ENCODE peak calls at places on chromosomes 11 and 22, in four cellular contexts. L is B cell, U is body of pancreas, A is breast epithelium. W is an unnamed sample.

GRCh38 chr11:76783294-76783900 is at the start of gene TSKU:
- DNase-seq in L (no peak), U (no peak), A (no peak), W (peak)

GRCh38 chr11:76209956-76210885 is 3.9 kb upstream of the WNT11 start:
- DNase-seq in L (peak), U (peak), A (peak), W (no peak)

GRCh38 chr11:126438691-126439090 is 83.2 kb downstream of the ST3GAL4 start:
- DNase-seq in L (no peak), U (no peak), A (no peak), W (no peak)

GRCh38 chr22:31089101-31090100 is 8.3 kb downstream of the SMTN start:
- DNase-seq in L (peak), U (peak), A (no peak), W (peak)

GRCh38 chr11:11987503-11988022 is 20.9 kb downstream of the DKK3 start:
- DNase-seq in L (no peak), U (no peak), A (no peak), W (no peak)

GRCh38 chr11:16382177-16382576 is 25.8 kb upstream of the SOX6 start:
- DNase-seq in L (no peak), U (no peak), A (no peak), W (no peak)

GRCh38 chr11:95379460-95379859 is 148.5 kb upstream of the SESN3 start:
- DNase-seq in L (no peak), U (no peak), A (no peak), W (no peak)

GRCh38 chr11:94968334-94968958 is 4.9 kb downstream of the CWC15 start:
- DNase-seq in L (no peak), U (no peak), A (no peak), W (no peak)

GRCh38 chr22:29267462-29267857 is 321 bp downstream of the RHBDD3 start:
- DNase-seq in L (no peak), U (no peak), A (no peak), W (no peak)

GRCh38 chr11:843086-843704 is 543 bp downstream of the TSPAN4 start:
- DNase-seq in L (peak), U (no peak), A (no peak), W (no peak)

GRCh38 chr11:842370-843002 is at the start of the genes POLR2L and TSPAN4:
- DNase-seq in L (peak), U (peak), A (peak), W (peak)

GRCh38 chr11:839875-840617 is 2.3 kb downstream of the POLR2L start:
- DNase-seq in L (no peak), U (no peak), A (no peak), W (no peak)

GRCh38 chr11:843818-844692 is 1.4 kb downstream of the TSPAN4 start:
- DNase-seq in L (peak), U (peak), A (peak), W (no peak)

GRCh38 chr11:841981-842369 is 354 bp downstream of the POLR2L start:
- DNase-seq in L (no peak), U (no peak), A (no peak), W (no peak)
- TF ChIP-seq CTCF in L (no peak), U (no peak), A (no peak), W (no peak)

DNA sequence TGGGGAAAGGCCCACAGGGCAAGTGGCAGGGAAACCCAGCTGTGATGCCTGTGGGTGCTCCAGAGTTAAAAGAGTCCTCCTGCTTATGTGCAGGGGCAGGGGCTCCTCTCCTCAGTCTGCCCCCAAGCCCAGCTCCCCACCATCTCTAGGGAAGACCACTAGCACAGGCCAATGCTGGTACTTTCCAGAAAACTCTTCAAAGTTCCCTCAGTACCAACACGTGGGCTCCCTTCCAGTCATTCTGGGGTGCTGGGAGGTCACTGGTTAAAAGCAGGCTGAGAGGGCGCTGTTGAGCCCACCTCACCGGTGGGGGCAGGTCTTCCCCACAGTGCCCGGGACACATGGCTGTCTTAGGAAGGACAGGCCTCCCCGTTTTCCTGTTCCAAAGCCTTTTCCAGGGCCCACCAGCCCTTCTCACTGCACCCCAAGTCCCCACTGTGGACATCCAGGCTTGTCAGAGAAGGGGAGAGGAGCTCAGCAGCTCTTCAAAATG is 154.6 kb downstream of the TRIM29 start:
- DNase-seq in L (no peak), U (no peak), A (no peak), W (no peak)
- TF ChIP-seq CTCF in L (no peak), U (no peak), A (no peak), W (no peak)

DNA sequence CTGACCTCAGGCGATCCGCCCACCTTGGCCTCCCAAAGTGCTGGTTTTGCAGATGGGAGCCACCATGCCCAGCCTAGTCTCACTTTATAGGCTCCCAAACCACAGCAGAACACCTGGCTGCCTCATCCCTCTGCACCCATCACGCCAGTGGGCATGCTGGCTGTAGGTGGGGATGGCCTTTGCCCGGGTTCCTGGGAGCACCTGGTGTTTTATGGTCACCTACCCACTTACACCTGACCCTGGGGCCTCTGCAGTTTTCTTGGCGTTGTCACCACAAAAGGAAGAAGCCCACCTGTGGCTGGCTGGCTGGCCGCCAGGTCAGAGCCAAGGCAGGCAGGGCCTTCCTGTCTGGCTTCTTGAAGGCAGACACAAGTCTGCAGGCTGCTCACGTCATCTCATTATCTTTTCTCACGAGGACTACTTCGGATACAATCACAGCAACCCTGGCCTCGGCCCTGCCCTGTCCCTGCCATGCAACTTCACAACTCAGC is 8.2 kb downstream of the RRP7A start:
- DNase-seq in L (no peak), U (no peak), A (no peak), W (no peak)
- TF ChIP-seq CTCF in L (no peak), U (no peak), A (no peak), W (no peak)

GRCh38 chr11:44658451-44658850 is 68.3 kb upstream of the TSPAN18 start:
- DNase-seq in L (no peak), U (no peak), A (no peak), W (peak)
- TF ChIP-seq CTCF in L (no peak), U (no peak), A (no peak), W (peak)

GRCh38 chr11:24496371-24496727 is 504 bp upstream of the LUZP2 start:
- DNase-seq in L (no peak), U (no peak), A (no peak), W (no peak)

GRCh38 chr11:24502425-24502824 is 5.6 kb downstream of the LUZP2 start:
- DNase-seq in L (no peak), U (no peak), A (no peak), W (no peak)

DNA sequence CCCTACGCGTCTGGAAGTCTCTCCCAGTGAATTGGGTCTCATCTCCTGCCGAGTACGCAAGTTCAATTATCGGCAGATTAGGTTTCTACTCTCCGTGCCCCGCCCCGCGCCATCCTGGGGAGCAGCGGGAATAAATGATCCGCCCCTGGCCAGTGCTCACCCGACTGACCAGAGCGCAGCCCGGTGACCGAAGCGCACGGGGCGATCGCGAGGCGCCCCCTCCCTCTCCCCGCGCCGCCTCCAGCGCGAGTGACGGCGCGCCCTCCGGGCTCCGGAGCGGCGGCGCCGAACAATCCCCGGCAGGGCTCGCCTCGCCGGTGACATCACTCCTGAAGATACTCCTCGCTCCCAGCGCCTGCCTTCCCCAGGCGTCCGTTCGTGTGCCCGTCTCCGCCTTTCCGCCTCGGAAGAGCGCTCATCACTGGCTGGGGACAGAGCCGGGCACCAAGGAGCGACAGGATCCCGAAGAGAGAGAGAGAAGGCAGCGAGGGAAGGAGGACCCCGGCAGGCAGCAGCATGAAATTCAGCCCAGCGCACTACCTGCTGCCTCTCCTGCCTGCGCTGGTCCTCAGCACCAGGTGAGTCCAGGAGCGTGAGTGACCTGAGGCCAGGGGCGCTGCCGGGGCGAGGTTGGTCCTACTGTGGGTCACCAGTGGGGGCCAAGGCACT is at the start of gene LUZP2:
- DNase-seq in L (peak), U (peak), A (no peak), W (no peak)
- TF ChIP-seq CTCF in L (no peak), U (no peak), A (no peak), W (no peak)

DNA sequence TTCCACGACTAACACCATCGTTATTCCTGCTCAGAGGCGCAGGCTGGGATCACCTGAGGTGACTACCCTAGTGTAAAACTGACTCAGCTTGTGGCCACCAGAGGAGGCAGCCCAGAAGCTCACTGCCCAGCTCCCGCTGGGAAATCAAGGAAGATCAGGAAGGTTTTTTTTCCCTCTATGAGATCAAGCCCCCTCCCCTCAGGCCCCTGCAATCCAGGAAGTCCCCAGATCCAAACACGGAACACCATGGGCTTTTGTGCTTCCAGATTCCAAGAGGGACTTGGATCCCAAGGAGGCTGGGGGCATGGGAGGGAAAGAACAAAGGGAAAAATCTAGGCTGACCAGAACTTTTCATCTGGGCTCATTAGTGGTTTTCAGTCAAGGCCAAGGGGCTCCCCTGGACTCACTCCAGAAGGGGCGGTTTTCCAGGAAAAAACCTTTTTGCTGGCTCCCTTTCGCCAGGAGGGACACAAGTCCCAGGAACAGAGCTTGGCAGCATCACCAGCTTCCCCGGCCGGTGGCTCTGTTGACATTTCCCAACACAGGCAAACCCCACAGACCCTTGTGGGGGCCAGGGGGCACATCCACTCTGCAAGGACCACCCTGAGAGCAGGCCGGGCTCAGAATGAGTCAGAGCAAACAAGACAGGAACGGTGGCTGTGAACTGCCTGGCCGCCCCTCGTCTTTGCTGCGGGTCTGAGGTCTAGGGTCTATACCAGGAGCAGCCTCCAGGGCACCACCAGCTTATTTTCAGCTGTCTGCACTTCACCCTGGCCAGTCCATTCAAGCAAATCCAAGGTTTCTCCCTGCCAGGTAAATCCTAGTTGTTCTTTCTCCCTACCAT is 36.8 kb downstream of the MYH9 start:
- DNase-seq in L (no peak), U (peak), A (peak), W (no peak)
- TF ChIP-seq CTCF in L (no peak), U (no peak), A (peak), W (no peak)

GRCh38 chr22:27885977-27886842 is 32.8 kb downstream of the PITPNB start:
- DNase-seq in L (peak), U (peak), A (no peak), W (peak)
- TF ChIP-seq CTCF in L (peak), U (peak), A (peak), W (peak)

GRCh38 chr11:70281114-70281729 is 10.7 kb downstream of the PPFIA1 start:
- DNase-seq in L (no peak), U (peak), A (no peak), W (no peak)
- TF ChIP-seq CTCF in L (no peak), U (no peak), A (no peak), W (no peak)